ENCODE peak calls at places on chromosomes 7 and 10, in six cellular contexts. D is tibial artery, J is Karpas-422, V is ascending aorta, B is hepatocyte, R is Peyer's patch. F is an unnamed sample. For H3K27me3, the result is how much of the 10 kb centered on the place peaks cover.

GRCh38 chr7:90723866-90724265 is 127.7 kb downstream of the CDK14 start:
- DNase-seq in V (no peak), J (no peak), D (no peak), R (no peak), B (no peak), F (no peak)

GRCh38 chr10:132696728-132697567 is 89.0 kb downstream of the NKX6-2 start:
- DNase-seq in J (no peak), R (no peak), D (peak), B (no peak), V (no peak), F (peak)

GRCh38 chr10:5486852-5487235 is 12.5 kb downstream of the CALML5 start:
- DNase-seq in B (no peak), R (no peak), D (no peak), J (no peak), V (no peak), F (no peak)

GRCh38 chr7:78568690-78569089 is 770.1 kb downstream of the PHTF2 start:
- DNase-seq in D (no peak), V (no peak), J (no peak), B (no peak), R (no peak), F (no peak)

GRCh38 chr7:100673302-100673941 is at the start of gene GNB2:
- DNase-seq in R (peak), V (peak), D (peak), J (peak), B (peak), F (peak)

GRCh38 chr10:18658301-18658991 is 785 bp upstream of the ARL5B start:
- DNase-seq in R (no peak), B (peak), D (no peak), J (peak), V (no peak), F (no peak)

GRCh38 chr7:108181073-108181985 is 51.2 kb upstream of the LAMB4 start:
- DNase-seq in D (no peak), R (no peak), B (peak), J (peak), V (no peak), F (peak)

GRCh38 chr7:152615052-152615741 is 60.7 kb downstream of the XRCC2 start:
- DNase-seq in D (no peak), V (no peak), R (no peak), B (peak), J (no peak), F (no peak)

GRCh38 chr7:102830206-102830605 is 81.4 kb downstream of the FAM185A start:
- DNase-seq in V (no peak), B (no peak), R (no peak), J (no peak), D (no peak), F (no peak)

GRCh38 chr7:12749746-12750145 is 62.3 kb downstream of the ARL4A start:
- DNase-seq in J (no peak), B (no peak), V (no peak), D (no peak), R (no peak), F (no peak)

GRCh38 chr7:22269963-22270362 is 87.0 kb downstream of the RAPGEF5 start:
- DNase-seq in V (no peak), J (no peak), R (no peak), B (peak), D (no peak), F (no peak)

GRCh38 chr10:67629461-67629971 is 66.5 kb downstream of the CTNNA3 start:
- DNase-seq in J (no peak), D (no peak), R (no peak), V (no peak), B (no peak), F (no peak)

GRCh38 chr10:75202321-75203096 is 8.1 kb upstream of the VDAC2 start:
- DNase-seq in R (no peak), D (peak), B (peak), V (no peak), J (no peak), F (no peak)

GRCh38 chr7:54581511-54581910 is 39.3 kb downstream of the VSTM2A start:
- DNase-seq in D (no peak), R (no peak), V (no peak), B (no peak), J (no peak), F (no peak)

GRCh38 chr7:157769016-157769869 is 432.4 kb downstream of the DNAJB6 start:
- DNase-seq in V (no peak), B (no peak), J (no peak), D (no peak), R (no peak), F (no peak)

GRCh38 chr7:100396421-100396982 is 23.2 kb downstream of the PILRA start:
- DNase-seq in R (peak), B (no peak), J (peak), D (no peak), V (no peak), F (peak)

GRCh38 chr7:50553973-50554372 is 11.2 kb downstream of the DDC start:
- DNase-seq in D (no peak), B (no peak), J (no peak), R (no peak), V (no peak), F (no peak)

GRCh38 chr7:148729984-148730733 is 31.5 kb downstream of the CUL1 start:
- DNase-seq in B (no peak), D (no peak), J (no peak), V (no peak), R (no peak), F (no peak)

GRCh38 chr10:105834261-105835059 is 1193.4 kb downstream of the SORCS3 start:
- DNase-seq in R (no peak), V (no peak), B (no peak), D (no peak), J (no peak), F (no peak)

GRCh38 chr7:1323178-1324027 is 90.7 kb downstream of the UNCX start:
- DNase-seq in B (no peak), R (no peak), V (no peak), J (no peak), D (no peak), F (no peak)

GRCh38 chr10:86964061-86964846 is 4.0 kb upstream of the ADIRF start:
- DNase-seq in D (no peak), V (no peak), R (peak), B (peak), J (no peak), F (no peak)

GRCh38 chr10:22344781-22345300 is 455 bp upstream of the SPAG6 start:
- DNase-seq in J (no peak), V (no peak), B (no peak), D (no peak), R (no peak), F (no peak)
- H3K27me3 ChIP-seq in J (under half), V (under half), B (half or more), D (half or more), R (half or more), F (half or more)

DNA sequence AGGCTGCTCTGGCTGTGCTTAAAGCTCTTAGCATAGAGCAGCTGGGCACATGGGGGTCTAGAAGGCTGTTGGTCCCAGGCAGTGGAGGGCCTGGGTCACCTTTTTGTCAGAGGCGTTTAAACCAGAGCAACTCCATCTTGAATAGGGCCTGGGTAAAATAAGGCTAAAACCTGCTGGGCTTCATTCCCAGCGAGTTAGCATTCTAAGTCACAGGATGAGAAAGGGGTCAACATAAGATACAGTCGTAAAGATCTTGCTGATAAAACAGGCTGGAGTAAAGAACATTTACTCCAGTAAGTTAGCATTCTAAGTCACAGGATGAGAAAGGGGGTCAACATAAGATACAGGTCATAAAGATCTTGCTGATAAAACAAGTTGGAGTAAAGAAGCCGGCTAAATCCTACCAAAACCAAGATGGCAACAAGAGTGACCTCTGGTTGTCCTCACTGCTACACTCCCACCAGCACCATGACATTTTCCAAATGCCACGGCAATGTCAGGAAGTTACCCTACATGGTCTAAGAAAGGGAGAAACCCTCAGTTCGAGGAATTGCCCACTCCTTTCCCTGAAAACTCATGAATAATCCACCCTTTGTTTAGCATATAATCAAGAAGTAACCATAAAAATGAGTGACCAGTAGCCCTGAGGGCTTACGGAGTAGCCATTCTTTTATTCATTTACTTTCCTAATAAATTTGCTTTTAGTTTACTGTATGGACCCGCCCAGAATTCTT is 96.8 kb upstream of the PCBD1 start:
- DNase-seq in B (no peak), R (no peak), J (no peak), D (no peak), V (no peak), F (no peak)
- H3K27me3 ChIP-seq in B (under half), R (under half), J (under half), D (under half), V (under half), F (under half)

GRCh38 chr7:70776627-70777101 is 355.3 kb upstream of the GALNT17 start:
- DNase-seq in D (no peak), V (no peak), J (no peak), B (no peak), R (no peak), F (no peak)
- H3K27me3 ChIP-seq in D (under half), V (under half), J (under half), B (under half), R (under half), F (under half)

GRCh38 chr7:281637-282036 is 8.3 kb upstream of the FOXL3 start:
- DNase-seq in B (no peak), D (no peak), R (no peak), V (no peak), J (no peak), F (no peak)
- H3K27me3 ChIP-seq in B (under half), D (under half), R (under half), V (under half), J (under half), F (under half)

GRCh38 chr10:1738950-1739349 is 1.6 kb upstream of the ADARB2 start:
- DNase-seq in B (no peak), R (no peak), V (no peak), J (peak), D (no peak), F (no peak)
- H3K27me3 ChIP-seq in B (half or more), R (under half), V (under half), J (under half), D (half or more), F (under half)

GRCh38 chr7:47386273-47386820 is 195.6 kb downstream of the TNS3 start:
- DNase-seq in V (no peak), R (no peak), D (no peak), B (no peak), J (no peak), F (no peak)
- H3K27me3 ChIP-seq in V (under half), R (under half), D (under half), B (under half), J (under half), F (under half)